ENCODE peak calls at places on chromosome 3, in six cellular contexts. Y is tibial nerve, Q is fibroblast of mammary gland, L is ovary, C is thyroid gland, I is fibroblast of lung. X is an unnamed sample.

GRCh38 chr3:185316740-185317407 is 46.1 kb upstream of the MAP3K13 start:
- DNase-seq in I (peak), Q (no peak), C (no peak), Y (no peak), L (no peak), X (peak)

GRCh38 chr3:176927985-176928931 is 269.0 kb downstream of the TBL1XR1 start:
- DNase-seq in L (no peak), Y (no peak), I (no peak), C (peak), Q (no peak), X (no peak)

GRCh38 chr3:14248477-14248848 is 69.8 kb downstream of the LSM3 start:
- DNase-seq in Y (no peak), Q (no peak), C (no peak), I (no peak), L (no peak), X (no peak)

GRCh38 chr3:13543251-13543650 is 5.7 kb upstream of the FBLN2 start:
- DNase-seq in Q (peak), Y (peak), C (peak), I (peak), L (no peak), X (peak)

GRCh38 chr3:33440578-33441321 is 545 bp upstream of the UBP1 start:
- DNase-seq in Q (peak), I (peak), Y (peak), L (peak), C (no peak), X (peak)

GRCh38 chr3:37262816-37263393 is 88.5 kb upstream of the LRRFIP2 start:
- DNase-seq in I (peak), Y (no peak), L (no peak), C (no peak), Q (peak), X (peak)

GRCh38 chr3:190053919-190054672 is 66.6 kb downstream of the P3H2 start:
- DNase-seq in Y (no peak), I (peak), C (no peak), Q (peak), L (no peak), X (peak)

GRCh38 chr3:156606729-156607128 is 51.8 kb upstream of the SSR3 start:
- DNase-seq in C (no peak), I (no peak), Y (no peak), Q (peak), L (no peak), X (no peak)

GRCh38 chr3:7242303-7242635 is 381.4 kb downstream of the GRM7 start:
- DNase-seq in Y (no peak), Q (no peak), C (no peak), L (no peak), I (no peak), X (no peak)

GRCh38 chr3:160482796-160483195 is 33.2 kb upstream of the TRIM59 start:
- DNase-seq in C (no peak), Y (no peak), L (no peak), Q (no peak), I (no peak), X (no peak)

GRCh38 chr3:18208856-18209255 is 216.3 kb downstream of the SATB1 start:
- DNase-seq in Y (no peak), I (no peak), Q (no peak), L (no peak), C (no peak), X (no peak)

GRCh38 chr3:185225523-185225922 is 28.3 kb downstream of the EHHADH start:
- DNase-seq in C (no peak), L (no peak), Q (peak), Y (no peak), I (peak), X (peak)

GRCh38 chr3:193335031-193335430 is 43.5 kb downstream of the ATP13A5 start:
- DNase-seq in I (peak), Q (no peak), C (no peak), Y (no peak), L (no peak), X (no peak)

GRCh38 chr3:79390352-79390751 is 377.4 kb downstream of the ROBO1 start:
- DNase-seq in L (no peak), I (no peak), Q (no peak), C (no peak), Y (no peak), X (no peak)

GRCh38 chr3:16203671-16204629 is 29.5 kb downstream of the GALNT15 start:
- DNase-seq in Y (no peak), C (no peak), I (peak), Q (no peak), L (no peak), X (no peak)

GRCh38 chr3:25536668-25537331 is 108.7 kb downstream of the RARB start:
- DNase-seq in C (no peak), Y (no peak), I (no peak), L (no peak), Q (no peak), X (peak)

GRCh38 chr3:23810342-23811116 is 4.8 kb downstream of the UBE2E1 start:
- DNase-seq in L (peak), Q (no peak), I (peak), C (peak), Y (peak), X (peak)

GRCh38 chr3:29410200-29410599 is 129.3 kb downstream of the RBMS3 start:
- DNase-seq in I (no peak), C (no peak), L (no peak), Q (no peak), Y (no peak), X (no peak)

GRCh38 chr3:76470285-76470684 is 569.6 kb upstream of the ROBO2 start:
- DNase-seq in Q (peak), I (peak), L (no peak), C (no peak), Y (no peak), X (peak)

GRCh38 chr3:167941234-167941995 is 154.3 kb downstream of the GOLIM4 start:
- DNase-seq in C (peak), I (peak), L (no peak), Y (peak), Q (peak), X (peak)

GRCh38 chr3:182837855-182838454 is 44.7 kb downstream of the ATP11B start:
- DNase-seq in L (no peak), Y (no peak), I (peak), C (no peak), Q (peak), X (peak)

GRCh38 chr3:79250746-79251145 is 517.1 kb downstream of the ROBO1 start:
- DNase-seq in L (no peak), C (peak), Q (no peak), Y (no peak), I (no peak), X (no peak)

GRCh38 chr3:170436697-170437096 is 18.0 kb downstream of the CLDN11 start:
- DNase-seq in L (no peak), Q (no peak), C (no peak), Y (no peak), I (no peak), X (no peak)

GRCh38 chr3:66418432-66419052 is 82.3 kb downstream of the LRIG1 start:
- DNase-seq in I (peak), C (peak), Q (no peak), L (no peak), Y (no peak), X (no peak)

GRCh38 chr3:19173945-19174344 is 25.6 kb downstream of the KCNH8 start:
- DNase-seq in Q (no peak), I (no peak), L (no peak), Y (no peak), C (no peak), X (no peak)

GRCh38 chr3:156298014-156298413 is 177.6 kb downstream of the KCNAB1 start:
- DNase-seq in Q (no peak), L (no peak), I (no peak), Y (no peak), C (peak), X (no peak)

GRCh38 chr3:146577662-146578061 is 27.5 kb downstream of the PLSCR5 start:
- DNase-seq in I (peak), Q (peak), C (peak), Y (peak), L (peak), X (peak)

GRCh38 chr3:186965141-186965879 is 35.0 kb downstream of the ST6GAL1 start:
- DNase-seq in L (no peak), Q (peak), C (no peak), I (peak), Y (no peak), X (no peak)

GRCh38 chr3:9888540-9888939 is 1.9 kb upstream of the JAGN1 start:
- DNase-seq in L (no peak), Q (no peak), I (no peak), Y (no peak), C (no peak), X (no peak)

GRCh38 chr3:179902061-179902460 is 134.7 kb downstream of the PEX5L start:
- DNase-seq in Q (no peak), L (no peak), C (no peak), Y (no peak), I (no peak), X (no peak)

GRCh38 chr3:27544372-27544865 is 60.2 kb upstream of the SLC4A7 start:
- DNase-seq in Y (no peak), L (no peak), Q (peak), I (peak), C (no peak), X (peak)

GRCh38 chr3:181318321-181318720 is 328.8 kb upstream of the DNAJC19 start:
- DNase-seq in Q (no peak), C (no peak), I (no peak), Y (no peak), L (no peak), X (no peak)

GRCh38 chr3:13420051-13420816 is at the start of gene NUP210:
- DNase-seq in L (no peak), C (peak), I (no peak), Q (no peak), Y (no peak), X (no peak)

GRCh38 chr3:139617656-139618268 is 60.0 kb downstream of the NMNAT3 start:
- DNase-seq in Q (no peak), L (no peak), I (peak), Y (no peak), C (no peak), X (peak)

GRCh38 chr3:38446812-38447211 is 6.9 kb upstream of the ACVR2B start:
- DNase-seq in Q (no peak), L (no peak), I (no peak), Y (no peak), C (no peak), X (no peak)

GRCh38 chr3:124053871-124054270 is 61.9 kb upstream of the ROPN1 start:
- DNase-seq in C (no peak), Q (no peak), L (no peak), I (peak), Y (no peak), X (no peak)

GRCh38 chr3:197746801-197747237 is 2.9 kb upstream of the FYTTD1 start:
- DNase-seq in Q (no peak), C (no peak), Y (peak), I (no peak), L (no peak), X (peak)

GRCh38 chr3:152977356-152977755 is 142.4 kb downstream of the P2RY1 start:
- DNase-seq in C (no peak), I (no peak), L (no peak), Y (no peak), Q (no peak), X (no peak)

GRCh38 chr3:119644481-119644880 is 15.9 kb downstream of the POPDC2 start:
- DNase-seq in Q (no peak), I (no peak), L (no peak), Y (no peak), C (no peak), X (no peak)

DNA sequence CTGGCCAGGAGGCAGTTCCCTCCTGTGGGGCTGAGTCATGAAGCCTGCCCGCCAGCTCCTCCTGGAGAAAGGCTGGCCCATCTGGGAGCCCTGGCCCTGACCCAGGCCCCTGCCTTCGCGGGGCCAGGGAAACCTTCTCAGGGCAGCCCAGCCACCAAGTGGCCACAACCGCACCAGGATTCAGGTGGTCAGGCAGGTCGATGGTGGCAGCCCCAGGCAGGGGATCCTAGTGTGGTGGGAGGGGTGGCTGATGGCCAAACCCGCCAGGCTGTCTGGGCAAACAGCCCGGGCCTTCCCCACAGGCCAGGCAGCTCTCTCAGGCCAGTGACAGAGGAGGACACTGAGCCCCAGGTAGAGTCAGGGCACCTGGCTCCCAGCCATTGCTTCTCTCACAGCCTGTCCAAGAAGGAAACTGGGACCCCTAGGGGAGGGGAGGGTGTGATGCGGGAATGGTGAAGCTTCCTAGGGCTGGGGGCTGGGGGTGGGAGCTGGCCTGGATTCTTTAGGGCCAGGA is 1.2 kb downstream of the TWF2 start:
- DNase-seq in C (peak), Y (peak), I (peak), Q (peak), L (peak), X (peak)
- TF ChIP-seq CTCF in C (no peak), Y (no peak), I (no peak), Q (no peak), L (no peak), X (no peak)

GRCh38 chr3:149332227-149332765 is 1.1 kb downstream of the TM4SF18 start:
- DNase-seq in I (no peak), Y (no peak), Q (peak), C (no peak), L (no peak), X (no peak)
- H3K4me3 ChIP-seq in I (no peak), Y (peak), Q (no peak), C (peak), L (no peak), X (no peak)

DNA sequence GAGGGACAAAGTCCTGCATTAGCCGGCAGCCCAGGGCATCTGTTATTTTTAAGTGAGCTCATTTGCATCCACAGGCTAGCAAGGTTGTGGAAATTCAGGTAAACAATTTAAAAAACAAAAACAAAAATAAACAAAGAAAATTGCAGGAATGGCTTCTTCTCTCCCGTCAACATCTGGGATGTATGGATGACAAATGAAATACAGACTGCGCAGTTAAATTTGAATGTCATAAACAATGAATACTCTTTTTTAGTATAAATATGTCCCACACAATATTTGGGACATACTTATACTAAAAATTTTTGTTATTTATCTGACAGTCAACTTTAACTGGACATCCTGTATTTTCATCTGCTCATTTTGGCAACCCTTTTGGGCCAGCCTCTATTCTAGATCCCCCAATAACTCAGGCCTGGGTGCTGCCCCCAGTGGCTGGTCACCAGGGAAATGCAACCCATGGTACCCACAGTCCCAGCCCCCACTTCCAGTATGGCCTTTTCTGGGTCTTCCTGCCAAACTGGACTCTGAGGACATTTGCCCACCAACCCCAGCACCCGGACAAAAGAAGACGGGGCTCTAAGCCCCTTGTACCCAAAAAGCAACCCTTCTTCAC is 12.7 kb downstream of the GRM2 start:
- DNase-seq in I (no peak), C (no peak), Y (no peak), Q (no peak), L (no peak), X (no peak)
- TF ChIP-seq CTCF in I (peak), C (no peak), Y (no peak), Q (no peak), L (no peak), X (peak)

DNA sequence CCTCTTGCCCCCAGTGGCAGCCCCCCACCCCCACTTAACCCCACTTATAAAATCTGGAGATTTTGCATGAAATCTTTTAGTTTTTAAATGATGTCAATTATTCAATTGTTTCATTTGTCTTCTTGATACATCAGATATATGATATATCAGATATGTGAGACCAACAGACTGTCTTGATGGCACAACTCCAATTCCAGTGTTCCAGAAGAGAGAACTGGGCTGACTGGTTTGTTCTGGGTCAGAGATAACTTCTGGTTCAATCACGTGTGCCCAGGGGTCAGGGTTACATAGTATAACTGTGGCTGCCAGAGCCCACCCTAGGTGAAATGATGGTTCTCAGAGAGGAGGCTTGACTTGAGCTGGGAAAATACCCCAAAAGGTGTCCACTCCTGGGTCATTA is 32.4 kb upstream of the ATG7 start:
- DNase-seq in I (no peak), C (no peak), Q (no peak), L (no peak), Y (no peak), X (no peak)
- H3K4me3 ChIP-seq in I (no peak), C (no peak), Q (no peak), L (no peak), Y (no peak), X (no peak)

GRCh38 chr3:135228131-135228530 is 433.1 kb downstream of the EPHB1 start:
- DNase-seq in I (no peak), Y (peak), C (no peak), L (no peak), Q (no peak), X (no peak)

GRCh38 chr3:135231646-135232625 is 436.9 kb downstream of the EPHB1 start:
- DNase-seq in Y (no peak), C (no peak), I (no peak), L (no peak), Q (no peak), X (no peak)

GRCh38 chr3:135226057-135226456 is 431.0 kb downstream of the EPHB1 start:
- DNase-seq in Q (no peak), C (no peak), Y (no peak), I (no peak), L (no peak), X (no peak)

GRCh38 chr3:135224963-135225362 is 429.9 kb downstream of the EPHB1 start:
- DNase-seq in I (no peak), Y (no peak), C (no peak), L (no peak), Q (no peak), X (no peak)

GRCh38 chr3:135229018-135229495 is 434.0 kb downstream of the EPHB1 start:
- DNase-seq in C (no peak), Q (no peak), I (peak), L (no peak), Y (peak), X (no peak)
- TF ChIP-seq CTCF in C (no peak), Q (no peak), I (no peak), L (no peak), Y (no peak), X (no peak)

GRCh38 chr3:158103956-158104338 is 2.3 kb downstream of the SHOX2 start:
- DNase-seq in Y (peak), Q (peak), C (no peak), I (no peak), L (no peak), X (no peak)

GRCh38 chr3:158102219-158102612 is 4.0 kb downstream of the SHOX2 start:
- DNase-seq in Y (no peak), L (no peak), I (no peak), C (no peak), Q (no peak), X (no peak)

GRCh38 chr3:158101330-158102218 is 4.6 kb downstream of the SHOX2 start:
- DNase-seq in C (no peak), I (no peak), Y (no peak), L (no peak), Q (no peak), X (no peak)

GRCh38 chr3:158103131-158103955 is 2.9 kb downstream of the SHOX2 start:
- DNase-seq in L (no peak), C (peak), I (no peak), Y (peak), Q (peak), X (no peak)

DNA sequence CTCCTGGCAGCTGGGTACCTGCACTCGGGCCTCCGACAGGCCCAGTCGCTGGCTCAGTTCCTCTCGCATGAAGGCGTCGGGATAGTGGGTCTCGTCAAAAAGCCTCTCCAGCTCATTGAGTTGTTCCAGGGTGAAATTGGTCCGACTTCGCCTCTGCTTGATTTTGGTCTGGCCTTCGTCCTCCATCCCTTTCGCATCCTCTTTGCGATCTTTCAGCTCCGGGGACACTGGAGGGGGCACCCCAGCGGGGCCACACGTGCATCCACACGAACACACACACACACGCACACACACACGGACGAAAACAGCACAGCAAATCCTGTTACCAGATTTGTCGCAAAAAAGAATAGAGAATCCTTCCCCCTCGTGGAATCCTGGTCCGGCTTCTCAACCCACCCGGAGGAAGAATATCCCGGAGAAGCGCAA is 3.5 kb downstream of the SHOX2 start:
- DNase-seq in I (no peak), Q (peak), C (no peak), L (no peak), Y (peak), X (no peak)
- H3K4me3 ChIP-seq in I (no peak), Q (peak), C (no peak), L (no peak), Y (peak), X (no peak)

DNA sequence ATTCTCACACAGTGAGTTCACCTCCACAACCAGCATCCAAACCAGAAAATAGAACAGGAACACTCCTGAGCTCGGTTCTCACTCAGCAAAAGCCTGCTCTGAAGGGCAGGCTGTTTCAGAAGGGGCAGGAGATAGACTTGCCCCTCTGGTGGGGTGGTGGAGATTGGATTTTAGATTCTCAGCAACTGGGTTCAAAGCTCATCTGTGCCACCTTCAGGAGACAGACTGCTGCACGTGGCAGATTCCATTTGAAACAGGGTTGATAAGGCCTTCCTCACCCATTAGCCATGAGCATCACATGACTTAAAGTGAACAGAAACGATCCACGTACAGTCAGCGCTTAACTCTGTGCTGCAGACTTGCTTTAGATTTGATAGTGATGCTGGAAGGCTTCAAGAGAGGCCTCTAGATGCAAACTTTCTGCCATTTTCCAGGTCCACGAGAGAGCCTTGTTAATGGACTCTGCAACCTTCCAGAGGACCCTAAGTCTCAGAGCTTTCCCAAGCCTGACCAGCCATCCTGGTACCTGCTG is 35.0 kb upstream of the MGLL start:
- DNase-seq in Q (peak), I (no peak), Y (no peak), C (no peak), L (no peak), X (peak)
- TF ChIP-seq CTCF in Q (peak), I (peak), Y (no peak), C (no peak), L (no peak), X (peak)